ENCODE peak calls at places on chromosomes 3 and 15, in four cellular contexts. R, B, V and J are unnamed samples.
A peak's percentile ranks its signal among the peaks of the same experiment; 100 is the strongest.

GRCh38 chr3:10416730-10417300 is 88.6 kb downstream of the ATP2B2 start:
- DNase-seq in R (no peak), B (no peak), V (no peak), J (no peak)

GRCh38 chr3:188232676-188233075 is 78.7 kb downstream of the LPP start:
- DNase-seq in R (no peak), B (no peak), V (no peak), J (no peak)

GRCh38 chr15:80752204-80752603 is 27.0 kb upstream of the CEMIP start:
- DNase-seq in R (no peak), B (no peak), V (no peak), J (peak; percentile 77)

GRCh38 chr15:85477730-85478129 is 97.3 kb downstream of the AKAP13 start:
- DNase-seq in R (peak; percentile 55), B (no peak), V (peak; percentile 44), J (peak; percentile 74)

GRCh38 chr3:77084511-77084910 is 44.6 kb downstream of the ROBO2 start:
- DNase-seq in R (no peak), B (no peak), V (no peak), J (no peak)

GRCh38 chr15:39788108-39788507 is 5.5 kb upstream of the FSIP1 start:
- DNase-seq in R (peak; percentile 33), B (no peak), V (peak; percentile 52), J (peak; percentile 47)

GRCh38 chr3:139935866-139936817 is 1.2 kb downstream of the CLSTN2 start:
- DNase-seq in R (no peak), B (no peak), V (peak; percentile 69), J (no peak)

GRCh38 chr3:52253314-52254260 is 8.0 kb downstream of the PPM1M start:
- DNase-seq in R (peak; percentile 36), B (no peak), V (no peak), J (peak; percentile 50)

GRCh38 chr3:78204977-78205376 is 1165.1 kb downstream of the ROBO2 start:
- DNase-seq in R (peak; percentile 67), B (no peak), V (peak; percentile 91), J (peak; percentile 72)

GRCh38 chr3:45736707-45737106 is 47.5 kb downstream of the SACM1L start:
- DNase-seq in R (no peak), B (no peak), V (no peak), J (no peak)

GRCh38 chr3:98971183-98971681 is 69.7 kb upstream of the DCBLD2 start:
- DNase-seq in R (peak; percentile 59), B (no peak), V (peak; percentile 59), J (peak; percentile 67)

GRCh38 chr3:37447732-37448131 is 273.4 kb upstream of the LRRFIP2 start:
- DNase-seq in R (no peak), B (no peak), V (no peak), J (no peak)

GRCh38 chr15:55846108-55846707 is 103.3 kb upstream of the PRTG start:
- DNase-seq in R (peak; percentile 88), B (peak; percentile 56), V (peak; percentile 86), J (peak; percentile 86)

GRCh38 chr3:71173421-71173975 is 410.0 kb downstream of the FOXP1 start:
- DNase-seq in R (peak; percentile 84), B (no peak), V (peak; percentile 55), J (peak; percentile 87)

GRCh38 chr3:108548304-108548703 is 37.9 kb upstream of the MYH15 start:
- DNase-seq in R (peak; percentile 63), B (no peak), V (no peak), J (peak; percentile 54)

GRCh38 chr3:32113981-32114566 is 7.7 kb downstream of the GPD1L start:
- DNase-seq in R (no peak), B (no peak), V (no peak), J (no peak)

GRCh38 chr3:25428003-25428861 is at the start of gene RARB:
- DNase-seq in R (peak; percentile 96), B (peak; percentile 68), V (peak; percentile 97), J (peak; percentile 97)

GRCh38 chr3:16665282-16665741 is 60.1 kb upstream of the DAZL start:
- DNase-seq in R (peak; percentile 58), B (no peak), V (no peak), J (no peak)

GRCh38 chr15:51076898-51077564 is 17.7 kb downstream of the TNFAIP8L3 start:
- DNase-seq in R (peak; percentile 60), B (no peak), V (peak; percentile 71), J (peak; percentile 95)

GRCh38 chr3:9514956-9515355 is 38.7 kb downstream of the LHFPL4 start:
- DNase-seq in R (no peak), B (no peak), V (no peak), J (no peak)

GRCh38 chr3:114527036-114527644 is 233.3 kb downstream of the TIGIT start:
- DNase-seq in R (peak; percentile 41), B (no peak), V (peak; percentile 32), J (peak; percentile 11)

GRCh38 chr15:42547926-42548257 is 701 bp downstream of the LRRC57 start:
- DNase-seq in R (peak; percentile 45), B (no peak), V (no peak), J (peak; percentile 54)